ENCODE peak calls at places on chromosomes 11 and 22, in four cellular contexts. N is MG63, G is psoas muscle, R is AG04450. Y is an unnamed sample. For H3K27me3, the result is how much of the 10 kb centered on the place peaks cover.

GRCh38 chr22:46392137-46392844 is 56.8 kb downstream of the TRMU start:
- DNase-seq in G (no peak), N (no peak), R (no peak), Y (no peak)

GRCh38 chr11:114066046-114066648 is 6.6 kb downstream of the ZBTB16 start:
- DNase-seq in G (no peak), R (no peak), N (no peak), Y (no peak)

GRCh38 chr22:49997932-49998717 is 14.4 kb downstream of the IL17REL start:
- DNase-seq in G (no peak), N (no peak), R (no peak), Y (no peak)

GRCh38 chr11:70663815-70664214 is 265.5 kb downstream of the CTTN start:
- DNase-seq in N (no peak), G (no peak), R (no peak), Y (no peak)

GRCh38 chr11:134063096-134063495 is 5.8 kb upstream of the JAM3 start:
- DNase-seq in N (no peak), G (no peak), R (no peak), Y (no peak)

GRCh38 chr11:8905528-8906165 is 5.3 kb upstream of the AKIP1 start:
- DNase-seq in N (peak), G (no peak), R (no peak), Y (no peak)

GRCh38 chr11:79434263-79434662 is 6.6 kb downstream of the TENM4 start:
- DNase-seq in N (no peak), G (no peak), R (no peak), Y (no peak)

GRCh38 chr11:59429924-59430516 is 3.8 kb upstream of the OR5A2 start:
- DNase-seq in N (no peak), R (peak), G (no peak), Y (no peak)

GRCh38 chr11:4903484-4903883 is at the start of gene OR51A7:
- DNase-seq in R (no peak), G (no peak), N (no peak), Y (no peak)

GRCh38 chr11:118265954-118266353 is 1.9 kb upstream of the MPZL2 start:
- DNase-seq in G (peak), N (peak), R (no peak), Y (no peak)

GRCh38 chr22:45905326-45905923 is 71.5 kb downstream of the WNT7B start:
- DNase-seq in N (no peak), G (no peak), R (no peak), Y (no peak)

GRCh38 chr22:24807284-24807950 is 1.4 kb downstream of the SGSM1 start:
- DNase-seq in G (peak), N (no peak), R (no peak), Y (no peak)

DNA sequence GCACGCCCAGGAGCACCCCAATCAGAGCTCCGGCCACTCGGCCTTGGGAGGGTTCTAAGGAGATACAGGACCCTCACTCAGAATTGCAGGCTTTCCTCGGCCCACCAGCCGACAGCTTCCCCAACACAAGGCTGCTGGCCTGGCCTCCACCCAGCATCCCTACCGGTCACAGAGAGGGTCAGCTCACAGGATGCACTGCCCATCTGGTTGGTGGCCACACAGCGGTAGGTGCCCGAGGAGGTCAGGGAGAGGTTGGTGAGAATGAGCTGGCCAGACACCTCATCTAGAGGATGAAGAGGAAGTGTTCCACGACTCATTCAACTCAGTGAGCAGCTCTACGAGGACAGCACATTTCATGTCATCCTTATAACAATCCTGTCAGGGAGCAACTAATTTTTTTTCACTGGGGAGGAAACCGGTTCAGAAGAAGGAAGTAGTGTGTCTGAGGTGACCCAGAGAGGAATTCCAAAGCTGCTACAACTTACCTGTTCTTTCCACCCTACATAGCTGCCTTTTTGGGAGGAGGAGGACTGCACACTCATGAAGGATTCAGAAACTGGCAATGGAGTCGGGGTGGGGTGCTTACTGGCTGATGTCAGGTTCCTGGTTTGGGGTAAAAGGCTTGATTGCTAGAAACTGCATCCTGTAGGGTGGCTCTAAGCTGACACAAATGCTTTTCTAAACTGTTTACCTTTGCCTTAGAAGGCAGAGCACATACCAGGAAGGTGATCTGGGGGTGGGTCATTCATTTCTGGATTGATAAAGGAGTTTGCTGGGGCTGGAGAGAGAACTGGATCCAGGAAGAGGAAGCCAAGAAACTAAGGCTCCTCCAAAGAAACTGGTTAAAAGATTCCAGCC is 3.3 kb downstream of the VSIG2 start:
- DNase-seq in N (no peak), R (no peak), G (no peak), Y (no peak)
- H3K27me3 ChIP-seq in N (under half), R (under half), G (under half), Y (half or more)

GRCh38 chr11:76284161-76284560 is 77.9 kb upstream of the WNT11 start:
- DNase-seq in G (no peak), N (no peak), R (no peak), Y (no peak)

GRCh38 chr11:76282106-76282630 is 75.9 kb upstream of the WNT11 start:
- DNase-seq in N (no peak), G (no peak), R (no peak), Y (no peak)

GRCh38 chr11:76282786-76283185 is 76.5 kb upstream of the WNT11 start:
- DNase-seq in N (no peak), R (no peak), G (no peak), Y (no peak)

GRCh38 chr11:76281558-76281906 is 75.2 kb upstream of the WNT11 start:
- DNase-seq in R (no peak), N (no peak), G (no peak), Y (no peak)

GRCh38 chr11:76283190-76283589 is 76.9 kb upstream of the WNT11 start:
- DNase-seq in G (no peak), R (no peak), N (no peak), Y (no peak)
- H3K27me3 ChIP-seq in G (under half), R (under half), N (under half), Y (under half)

DNA sequence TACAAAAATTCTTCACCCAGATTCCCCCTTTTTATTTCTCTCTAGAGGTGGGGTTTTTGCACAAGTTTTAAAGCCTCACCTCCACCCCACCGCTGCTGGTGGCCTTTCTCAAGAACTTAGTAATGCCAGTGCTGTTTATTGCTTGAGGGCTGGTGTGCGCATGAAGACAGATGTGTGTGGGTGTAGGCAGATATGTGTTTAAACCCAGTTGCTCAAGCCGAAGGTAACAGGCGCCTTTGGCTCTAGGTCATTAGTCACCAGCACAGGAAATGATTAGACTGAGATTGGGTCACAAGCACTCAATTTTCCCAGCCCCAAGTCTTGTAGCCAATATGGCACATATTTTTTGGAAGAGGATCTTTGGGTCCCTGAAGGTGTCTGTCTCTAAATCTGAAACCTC is 2.7 kb upstream of the CLMP start:
- DNase-seq in G (no peak), N (peak), R (peak), Y (no peak)
- H3K27me3 ChIP-seq in G (under half), N (under half), R (under half), Y (under half)

GRCh38 chr22:43399338-43399979 is 12.4 kb upstream of the MPPED1 start:
- DNase-seq in G (no peak), R (no peak), N (no peak), Y (no peak)
- H3K27me3 ChIP-seq in G (under half), R (under half), N (under half), Y (under half)

GRCh38 chr22:22768885-22769284 is 118.7 kb upstream of the IGLL5 start:
- DNase-seq in N (no peak), G (no peak), R (no peak), Y (no peak)
- H3K27me3 ChIP-seq in N (under half), G (under half), R (under half), Y (under half)